ENCODE peak calls at places on chromosomes 5 and 9, in seven cellular contexts. One of them, this sample, is unnamed.

GRCh38 chr9:79658926-79659325 is 87.2 kb downstream of the TLE4 start:
- DNase-seq in stimulated activated CD4-positive, alpha-beta T cell treated with anti-CD3 and anti-CD28 coated beads, Interleukin-2, amount 100 ng/mL, for 48 hours: no peak
- DNase-seq in RPMI8226: no peak
- DNase-seq in psoas muscle: no peak
- DNase-seq in neuronal stem cell: no peak
- DNase-seq in AG08396: no peak
- DNase-seq in HEK293T: no peak
- DNase-seq in this sample: no peak

GRCh38 chr5:173884402-173885053 is 3.6 kb upstream of the CPEB4 start:
- DNase-seq in neuronal stem cell: no peak
- DNase-seq in RPMI8226: peak
- DNase-seq in stimulated activated CD4-positive, alpha-beta T cell treated with anti-CD3 and anti-CD28 coated beads, Interleukin-2, amount 100 ng/mL, for 48 hours: no peak
- DNase-seq in psoas muscle: no peak
- DNase-seq in HEK293T: no peak
- DNase-seq in AG08396: no peak
- DNase-seq in this sample: peak

GRCh38 chr5:143932584-143932983 is 120.6 kb downstream of the HMHB1 start:
- DNase-seq in stimulated activated CD4-positive, alpha-beta T cell treated with anti-CD3 and anti-CD28 coated beads, Interleukin-2, amount 100 ng/mL, for 48 hours: no peak
- DNase-seq in AG08396: no peak
- DNase-seq in RPMI8226: no peak
- DNase-seq in neuronal stem cell: no peak
- DNase-seq in HEK293T: no peak
- DNase-seq in psoas muscle: no peak
- DNase-seq in this sample: no peak

GRCh38 chr5:25500635-25501034 is 855.9 kb upstream of the CDH10 start:
- DNase-seq in RPMI8226: no peak
- DNase-seq in neuronal stem cell: no peak
- DNase-seq in psoas muscle: no peak
- DNase-seq in HEK293T: no peak
- DNase-seq in stimulated activated CD4-positive, alpha-beta T cell treated with anti-CD3 and anti-CD28 coated beads, Interleukin-2, amount 100 ng/mL, for 48 hours: no peak
- DNase-seq in AG08396: no peak
- DNase-seq in this sample: no peak

GRCh38 chr9:7976167-7976755 is 176.7 kb upstream of the DMAC1 start:
- DNase-seq in psoas muscle: no peak
- DNase-seq in HEK293T: no peak
- DNase-seq in AG08396: no peak
- DNase-seq in stimulated activated CD4-positive, alpha-beta T cell treated with anti-CD3 and anti-CD28 coated beads, Interleukin-2, amount 100 ng/mL, for 48 hours: peak
- DNase-seq in neuronal stem cell: no peak
- DNase-seq in RPMI8226: peak
- DNase-seq in this sample: peak

GRCh38 chr5:74598731-74599624 is 41.5 kb downstream of the ENC1 start:
- DNase-seq in neuronal stem cell: no peak
- DNase-seq in RPMI8226: no peak
- DNase-seq in stimulated activated CD4-positive, alpha-beta T cell treated with anti-CD3 and anti-CD28 coated beads, Interleukin-2, amount 100 ng/mL, for 48 hours: no peak
- DNase-seq in HEK293T: no peak
- DNase-seq in psoas muscle: no peak
- DNase-seq in AG08396: no peak
- DNase-seq in this sample: no peak

GRCh38 chr5:15105799-15106393 is 234.3 kb upstream of the ANKH start:
- DNase-seq in stimulated activated CD4-positive, alpha-beta T cell treated with anti-CD3 and anti-CD28 coated beads, Interleukin-2, amount 100 ng/mL, for 48 hours: peak
- DNase-seq in RPMI8226: peak
- DNase-seq in psoas muscle: no peak
- DNase-seq in HEK293T: peak
- DNase-seq in AG08396: peak
- DNase-seq in neuronal stem cell: peak
- DNase-seq in this sample: no peak

GRCh38 chr5:137622850-137623249 is 113.0 kb downstream of the KLHL3 start:
- DNase-seq in psoas muscle: peak
- DNase-seq in stimulated activated CD4-positive, alpha-beta T cell treated with anti-CD3 and anti-CD28 coated beads, Interleukin-2, amount 100 ng/mL, for 48 hours: no peak
- DNase-seq in HEK293T: no peak
- DNase-seq in RPMI8226: peak
- DNase-seq in AG08396: no peak
- DNase-seq in neuronal stem cell: no peak
- DNase-seq in this sample: no peak

GRCh38 chr5:23268136-23268535 is 239.3 kb upstream of the PRDM9 start:
- DNase-seq in AG08396: no peak
- DNase-seq in psoas muscle: no peak
- DNase-seq in stimulated activated CD4-positive, alpha-beta T cell treated with anti-CD3 and anti-CD28 coated beads, Interleukin-2, amount 100 ng/mL, for 48 hours: no peak
- DNase-seq in neuronal stem cell: no peak
- DNase-seq in HEK293T: no peak
- DNase-seq in RPMI8226: no peak
- DNase-seq in this sample: no peak

GRCh38 chr5:147935032-147935431 is 28.7 kb upstream of the C5orf46 start:
- DNase-seq in stimulated activated CD4-positive, alpha-beta T cell treated with anti-CD3 and anti-CD28 coated beads, Interleukin-2, amount 100 ng/mL, for 48 hours: no peak
- DNase-seq in AG08396: peak
- DNase-seq in RPMI8226: peak
- DNase-seq in neuronal stem cell: peak
- DNase-seq in psoas muscle: no peak
- DNase-seq in HEK293T: peak
- DNase-seq in this sample: no peak

GRCh38 chr9:134385873-134386370 is 59.7 kb downstream of the RXRA start:
- DNase-seq in AG08396: no peak
- DNase-seq in neuronal stem cell: no peak
- DNase-seq in psoas muscle: no peak
- DNase-seq in HEK293T: no peak
- DNase-seq in stimulated activated CD4-positive, alpha-beta T cell treated with anti-CD3 and anti-CD28 coated beads, Interleukin-2, amount 100 ng/mL, for 48 hours: no peak
- DNase-seq in RPMI8226: no peak
- DNase-seq in this sample: no peak

GRCh38 chr5:153831976-153832375 is 206.7 kb downstream of the FAM114A2 start:
- DNase-seq in stimulated activated CD4-positive, alpha-beta T cell treated with anti-CD3 and anti-CD28 coated beads, Interleukin-2, amount 100 ng/mL, for 48 hours: no peak
- DNase-seq in neuronal stem cell: no peak
- DNase-seq in psoas muscle: no peak
- DNase-seq in RPMI8226: peak
- DNase-seq in AG08396: peak
- DNase-seq in HEK293T: peak
- DNase-seq in this sample: no peak

GRCh38 chr5:93578179-93578812 is 2.7 kb downstream of the NR2F1-AS1 start:
- DNase-seq in RPMI8226: no peak
- DNase-seq in psoas muscle: no peak
- DNase-seq in HEK293T: no peak
- DNase-seq in stimulated activated CD4-positive, alpha-beta T cell treated with anti-CD3 and anti-CD28 coated beads, Interleukin-2, amount 100 ng/mL, for 48 hours: no peak
- DNase-seq in neuronal stem cell: no peak
- DNase-seq in AG08396: peak
- DNase-seq in this sample: no peak

GRCh38 chr5:141989720-141990119 is 20.8 kb downstream of the RNF14 start:
- DNase-seq in stimulated activated CD4-positive, alpha-beta T cell treated with anti-CD3 and anti-CD28 coated beads, Interleukin-2, amount 100 ng/mL, for 48 hours: no peak
- DNase-seq in neuronal stem cell: no peak
- DNase-seq in AG08396: no peak
- DNase-seq in HEK293T: no peak
- DNase-seq in RPMI8226: no peak
- DNase-seq in psoas muscle: no peak
- DNase-seq in this sample: no peak

GRCh38 chr9:14722391-14723035 is at the start of gene CER1:
- DNase-seq in AG08396: no peak
- DNase-seq in neuronal stem cell: peak
- DNase-seq in stimulated activated CD4-positive, alpha-beta T cell treated with anti-CD3 and anti-CD28 coated beads, Interleukin-2, amount 100 ng/mL, for 48 hours: no peak
- DNase-seq in psoas muscle: no peak
- DNase-seq in HEK293T: no peak
- DNase-seq in RPMI8226: no peak
- DNase-seq in this sample: no peak

GRCh38 chr9:19371942-19372341 is 8.1 kb downstream of the RPS6 start:
- DNase-seq in RPMI8226: no peak
- DNase-seq in HEK293T: peak
- DNase-seq in psoas muscle: no peak
- DNase-seq in neuronal stem cell: no peak
- DNase-seq in stimulated activated CD4-positive, alpha-beta T cell treated with anti-CD3 and anti-CD28 coated beads, Interleukin-2, amount 100 ng/mL, for 48 hours: no peak
- DNase-seq in AG08396: no peak
- DNase-seq in this sample: no peak

GRCh38 chr5:108638021-108638420 is 109.7 kb upstream of the FER start:
- DNase-seq in psoas muscle: no peak
- DNase-seq in RPMI8226: no peak
- DNase-seq in AG08396: no peak
- DNase-seq in HEK293T: no peak
- DNase-seq in stimulated activated CD4-positive, alpha-beta T cell treated with anti-CD3 and anti-CD28 coated beads, Interleukin-2, amount 100 ng/mL, for 48 hours: no peak
- DNase-seq in neuronal stem cell: no peak
- DNase-seq in this sample: no peak

GRCh38 chr9:126147620-126148522 is 178.8 kb upstream of the MVB12B start:
- DNase-seq in HEK293T: peak
- DNase-seq in psoas muscle: no peak
- DNase-seq in AG08396: no peak
- DNase-seq in neuronal stem cell: no peak
- DNase-seq in RPMI8226: no peak
- DNase-seq in stimulated activated CD4-positive, alpha-beta T cell treated with anti-CD3 and anti-CD28 coated beads, Interleukin-2, amount 100 ng/mL, for 48 hours: no peak
- DNase-seq in this sample: no peak

GRCh38 chr5:1594336-1595106 is 70.8 kb upstream of the LPCAT1 start:
- DNase-seq in AG08396: peak
- DNase-seq in HEK293T: peak
- DNase-seq in RPMI8226: no peak
- DNase-seq in neuronal stem cell: peak
- DNase-seq in psoas muscle: peak
- DNase-seq in stimulated activated CD4-positive, alpha-beta T cell treated with anti-CD3 and anti-CD28 coated beads, Interleukin-2, amount 100 ng/mL, for 48 hours: peak
- DNase-seq in this sample: peak

GRCh38 chr5:10579537-10580521 is 16.0 kb downstream of the ANKRD33B start:
- DNase-seq in stimulated activated CD4-positive, alpha-beta T cell treated with anti-CD3 and anti-CD28 coated beads, Interleukin-2, amount 100 ng/mL, for 48 hours: no peak
- DNase-seq in HEK293T: no peak
- DNase-seq in AG08396: no peak
- DNase-seq in RPMI8226: no peak
- DNase-seq in psoas muscle: no peak
- DNase-seq in neuronal stem cell: no peak
- DNase-seq in this sample: no peak

GRCh38 chr9:117696141-117696540 is 8.1 kb upstream of the TLR4 start:
- DNase-seq in RPMI8226: no peak
- DNase-seq in stimulated activated CD4-positive, alpha-beta T cell treated with anti-CD3 and anti-CD28 coated beads, Interleukin-2, amount 100 ng/mL, for 48 hours: no peak
- DNase-seq in AG08396: no peak
- DNase-seq in neuronal stem cell: no peak
- DNase-seq in HEK293T: no peak
- DNase-seq in psoas muscle: no peak
- DNase-seq in this sample: no peak

GRCh38 chr5:62305358-62305714 is 670 bp upstream of the KIF2A start:
- DNase-seq in RPMI8226: no peak
- DNase-seq in HEK293T: no peak
- DNase-seq in psoas muscle: no peak
- DNase-seq in AG08396: no peak
- DNase-seq in neuronal stem cell: no peak
- DNase-seq in stimulated activated CD4-positive, alpha-beta T cell treated with anti-CD3 and anti-CD28 coated beads, Interleukin-2, amount 100 ng/mL, for 48 hours: no peak
- DNase-seq in this sample: no peak

GRCh38 chr5:76133967-76134366 is 50.8 kb downstream of the SV2C start:
- DNase-seq in RPMI8226: no peak
- DNase-seq in neuronal stem cell: no peak
- DNase-seq in psoas muscle: no peak
- DNase-seq in HEK293T: no peak
- DNase-seq in stimulated activated CD4-positive, alpha-beta T cell treated with anti-CD3 and anti-CD28 coated beads, Interleukin-2, amount 100 ng/mL, for 48 hours: no peak
- DNase-seq in AG08396: no peak
- DNase-seq in this sample: no peak

GRCh38 chr5:81749186-81749561 is 1.7 kb downstream of the SSBP2 start:
- DNase-seq in RPMI8226: peak
- DNase-seq in AG08396: no peak
- DNase-seq in HEK293T: no peak
- DNase-seq in neuronal stem cell: no peak
- DNase-seq in psoas muscle: no peak
- DNase-seq in stimulated activated CD4-positive, alpha-beta T cell treated with anti-CD3 and anti-CD28 coated beads, Interleukin-2, amount 100 ng/mL, for 48 hours: no peak
- DNase-seq in this sample: no peak

GRCh38 chr5:132268698-132269551 is 11.4 kb downstream of the PDLIM4 start:
- DNase-seq in AG08396: peak
- DNase-seq in RPMI8226: no peak
- DNase-seq in stimulated activated CD4-positive, alpha-beta T cell treated with anti-CD3 and anti-CD28 coated beads, Interleukin-2, amount 100 ng/mL, for 48 hours: no peak
- DNase-seq in HEK293T: no peak
- DNase-seq in psoas muscle: no peak
- DNase-seq in neuronal stem cell: no peak
- DNase-seq in this sample: peak

GRCh38 chr9:21311888-21312287 is 6.8 kb upstream of the IFNA5 start:
- DNase-seq in neuronal stem cell: no peak
- DNase-seq in psoas muscle: no peak
- DNase-seq in HEK293T: no peak
- DNase-seq in stimulated activated CD4-positive, alpha-beta T cell treated with anti-CD3 and anti-CD28 coated beads, Interleukin-2, amount 100 ng/mL, for 48 hours: no peak
- DNase-seq in RPMI8226: peak
- DNase-seq in AG08396: no peak
- DNase-seq in this sample: no peak

GRCh38 chr9:90611568-90611967 is 31.1 kb downstream of the DIRAS2 start:
- DNase-seq in stimulated activated CD4-positive, alpha-beta T cell treated with anti-CD3 and anti-CD28 coated beads, Interleukin-2, amount 100 ng/mL, for 48 hours: no peak
- DNase-seq in AG08396: no peak
- DNase-seq in psoas muscle: no peak
- DNase-seq in HEK293T: no peak
- DNase-seq in neuronal stem cell: no peak
- DNase-seq in RPMI8226: no peak
- DNase-seq in this sample: no peak

GRCh38 chr5:179530069-179530998 is 20.0 kb upstream of the RUFY1 start:
- DNase-seq in neuronal stem cell: peak
- DNase-seq in psoas muscle: peak
- DNase-seq in AG08396: peak
- DNase-seq in HEK293T: no peak
- DNase-seq in stimulated activated CD4-positive, alpha-beta T cell treated with anti-CD3 and anti-CD28 coated beads, Interleukin-2, amount 100 ng/mL, for 48 hours: peak
- DNase-seq in RPMI8226: no peak
- DNase-seq in this sample: peak

GRCh38 chr5:111384220-111384619 is 128.1 kb downstream of the STARD4 start:
- DNase-seq in neuronal stem cell: no peak
- DNase-seq in AG08396: no peak
- DNase-seq in RPMI8226: peak
- DNase-seq in HEK293T: no peak
- DNase-seq in stimulated activated CD4-positive, alpha-beta T cell treated with anti-CD3 and anti-CD28 coated beads, Interleukin-2, amount 100 ng/mL, for 48 hours: no peak
- DNase-seq in psoas muscle: no peak
- DNase-seq in this sample: no peak

GRCh38 chr5:142184939-142185526 is 76.5 kb downstream of the NDFIP1 start:
- DNase-seq in AG08396: no peak
- DNase-seq in RPMI8226: no peak
- DNase-seq in HEK293T: no peak
- DNase-seq in stimulated activated CD4-positive, alpha-beta T cell treated with anti-CD3 and anti-CD28 coated beads, Interleukin-2, amount 100 ng/mL, for 48 hours: no peak
- DNase-seq in neuronal stem cell: no peak
- DNase-seq in psoas muscle: no peak
- DNase-seq in this sample: no peak